ENCODE peak calls at places on chromosomes 4 and X, in six cellular contexts. One of them, this sample, is unnamed. For H3K36me3, the result is how much of the 10 kb centered on the place peaks cover.

GRCh38 chr4:65968873-65969272 is 298.6 kb upstream of the EPHA5 start:
- DNase-seq in upper lobe of right lung: no peak
- DNase-seq in kidney epithelial cell: peak
- DNase-seq in H7: no peak
- DNase-seq in H1: no peak
- DNase-seq in vagina: no peak
- DNase-seq in this sample: peak

GRCh38 chr4:78673258-78673817 is 102.8 kb upstream of the BMP2K start:
- DNase-seq in upper lobe of right lung: no peak
- DNase-seq in kidney epithelial cell: no peak
- DNase-seq in H7: no peak
- DNase-seq in H1: no peak
- DNase-seq in vagina: no peak
- DNase-seq in this sample: no peak

GRCh38 chr4:150149381-150149780 is 71.1 kb downstream of the DCLK2 start:
- DNase-seq in upper lobe of right lung: no peak
- DNase-seq in kidney epithelial cell: no peak
- DNase-seq in H7: no peak
- DNase-seq in H1: no peak
- DNase-seq in vagina: no peak
- DNase-seq in this sample: peak

GRCh38 chr4:139555073-139555704 is 830 bp downstream of the SETD7 start:
- DNase-seq in upper lobe of right lung: peak
- DNase-seq in kidney epithelial cell: peak
- DNase-seq in H7: peak
- DNase-seq in H1: peak
- DNase-seq in vagina: no peak
- DNase-seq in this sample: peak

GRCh38 chr4:12296366-12296765 is 867.7 kb upstream of the HS3ST1 start:
- DNase-seq in upper lobe of right lung: no peak
- DNase-seq in kidney epithelial cell: no peak
- DNase-seq in H7: no peak
- DNase-seq in H1: no peak
- DNase-seq in vagina: no peak
- DNase-seq in this sample: no peak

GRCh38 chr4:107035711-107036601 is at the start of gene DKK2:
- DNase-seq in upper lobe of right lung: peak
- DNase-seq in kidney epithelial cell: no peak
- DNase-seq in H7: peak
- DNase-seq in H1: peak
- DNase-seq in vagina: no peak
- DNase-seq in this sample: no peak

GRCh38 chr4:8870647-8871416 is 807 bp downstream of the HMX1 start:
- DNase-seq in upper lobe of right lung: no peak
- DNase-seq in kidney epithelial cell: no peak
- DNase-seq in H7: peak
- DNase-seq in H1: peak
- DNase-seq in vagina: no peak
- DNase-seq in this sample: no peak

GRCh38 chrX:129759576-129760061 is 20.1 kb upstream of the SASH3 start:
- DNase-seq in upper lobe of right lung: no peak
- DNase-seq in kidney epithelial cell: peak
- DNase-seq in H7: no peak
- DNase-seq in H1: no peak
- DNase-seq in vagina: no peak
- DNase-seq in this sample: peak

GRCh38 chrX:45602151-45602550 is 401.5 kb upstream of the DIPK2B start:
- DNase-seq in upper lobe of right lung: no peak
- DNase-seq in kidney epithelial cell: no peak
- DNase-seq in H7: no peak
- DNase-seq in H1: no peak
- DNase-seq in vagina: no peak
- DNase-seq in this sample: no peak
- H3K36me3 ChIP-seq in upper lobe of right lung: under half
- H3K36me3 ChIP-seq in kidney epithelial cell: under half
- H3K36me3 ChIP-seq in H7: under half
- H3K36me3 ChIP-seq in H1: under half
- H3K36me3 ChIP-seq in vagina: under half
- H3K36me3 ChIP-seq in this sample: under half

GRCh38 chr4:121819216-121819980 is 4.3 kb downstream of the CCNA2 start:
- DNase-seq in upper lobe of right lung: no peak
- DNase-seq in kidney epithelial cell: no peak
- DNase-seq in H7: no peak
- DNase-seq in H1: no peak
- DNase-seq in vagina: no peak
- DNase-seq in this sample: no peak
- H3K36me3 ChIP-seq in upper lobe of right lung: under half
- H3K36me3 ChIP-seq in kidney epithelial cell: under half
- H3K36me3 ChIP-seq in H7: under half
- H3K36me3 ChIP-seq in H1: under half
- H3K36me3 ChIP-seq in vagina: under half
- H3K36me3 ChIP-seq in this sample: under half

DNA sequence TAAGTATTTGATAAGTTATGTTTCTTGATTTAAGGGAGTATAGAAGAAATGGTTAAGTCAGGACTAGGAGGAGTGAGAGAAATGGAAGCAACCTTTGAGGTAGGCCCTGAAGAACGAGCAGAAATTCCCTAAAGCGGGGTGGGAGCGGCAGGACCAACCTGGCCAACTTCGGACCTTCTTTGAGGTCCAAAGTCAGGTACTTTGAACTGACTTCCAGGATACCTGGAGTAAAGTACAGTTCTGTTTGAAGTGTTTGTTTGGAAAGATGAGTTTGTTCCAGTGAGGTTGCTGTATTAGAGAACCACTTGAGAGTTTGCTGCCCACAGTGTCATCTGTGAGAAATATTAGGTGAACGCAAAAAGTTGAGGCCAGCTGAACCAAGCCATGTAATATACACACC is 11.7 kb downstream of the RNF4 start:
- DNase-seq in upper lobe of right lung: no peak
- DNase-seq in kidney epithelial cell: no peak
- DNase-seq in H7: no peak
- DNase-seq in H1: no peak
- DNase-seq in vagina: no peak
- DNase-seq in this sample: no peak
- H3K36me3 ChIP-seq in upper lobe of right lung: under half
- H3K36me3 ChIP-seq in kidney epithelial cell: under half
- H3K36me3 ChIP-seq in H7: under half
- H3K36me3 ChIP-seq in H1: under half
- H3K36me3 ChIP-seq in vagina: under half
- H3K36me3 ChIP-seq in this sample: under half

GRCh38 chr4:24816797-24817196 is 21.4 kb downstream of the SOD3 start:
- DNase-seq in upper lobe of right lung: no peak
- DNase-seq in kidney epithelial cell: no peak
- DNase-seq in H7: no peak
- DNase-seq in H1: no peak
- DNase-seq in vagina: peak
- DNase-seq in this sample: no peak
- H3K36me3 ChIP-seq in upper lobe of right lung: under half
- H3K36me3 ChIP-seq in kidney epithelial cell: under half
- H3K36me3 ChIP-seq in H7: under half
- H3K36me3 ChIP-seq in H1: under half
- H3K36me3 ChIP-seq in vagina: under half
- H3K36me3 ChIP-seq in this sample: under half

GRCh38 chrX:45747905-45748304 is 547.2 kb upstream of the DIPK2B start:
- DNase-seq in upper lobe of right lung: no peak
- DNase-seq in kidney epithelial cell: no peak
- DNase-seq in H7: no peak
- DNase-seq in H1: no peak
- DNase-seq in vagina: no peak
- DNase-seq in this sample: no peak
- H3K36me3 ChIP-seq in upper lobe of right lung: under half
- H3K36me3 ChIP-seq in kidney epithelial cell: under half
- H3K36me3 ChIP-seq in H7: under half
- H3K36me3 ChIP-seq in H1: under half
- H3K36me3 ChIP-seq in vagina: under half
- H3K36me3 ChIP-seq in this sample: under half

DNA sequence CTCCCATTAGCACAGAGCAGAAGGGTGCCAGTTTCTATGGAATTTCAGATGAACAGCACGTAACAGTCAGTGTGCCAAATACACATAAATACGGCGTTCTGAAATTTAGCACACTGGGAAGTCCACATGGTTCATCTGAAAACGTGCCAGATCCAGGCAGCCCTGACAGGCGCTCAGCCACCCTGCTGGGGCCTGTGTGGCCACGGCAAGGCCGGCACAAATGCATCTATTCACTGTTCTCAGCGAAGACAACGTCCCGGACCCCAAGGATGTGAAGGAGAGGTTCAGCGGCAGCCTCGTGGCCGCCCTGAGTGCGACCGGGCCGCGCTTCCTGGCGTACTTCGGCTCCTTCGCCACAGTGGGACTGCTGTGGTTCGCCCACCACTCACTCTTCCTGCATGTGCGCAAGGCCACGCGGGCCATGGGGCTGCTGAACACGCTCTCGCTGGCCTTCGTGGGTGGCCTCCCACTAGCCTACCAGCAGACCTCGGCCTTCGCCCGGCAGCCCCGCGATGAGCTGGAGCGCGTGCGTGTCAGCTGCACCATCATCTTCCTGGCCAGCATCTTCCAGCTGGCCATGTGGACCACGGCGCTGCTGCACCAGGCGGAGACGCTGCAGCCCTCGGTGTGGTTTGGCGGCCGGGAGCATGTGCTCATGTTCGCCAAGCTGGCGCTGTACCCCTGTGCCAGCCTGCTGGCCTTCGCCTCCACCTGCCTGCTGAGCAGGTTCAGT is 15.6 kb downstream of the DGKQ start:
- DNase-seq in upper lobe of right lung: peak
- DNase-seq in kidney epithelial cell: no peak
- DNase-seq in H7: peak
- DNase-seq in H1: no peak
- DNase-seq in vagina: no peak
- DNase-seq in this sample: no peak
- H3K36me3 ChIP-seq in upper lobe of right lung: under half
- H3K36me3 ChIP-seq in kidney epithelial cell: under half
- H3K36me3 ChIP-seq in H7: under half
- H3K36me3 ChIP-seq in H1: under half
- H3K36me3 ChIP-seq in vagina: under half
- H3K36me3 ChIP-seq in this sample: under half

DNA sequence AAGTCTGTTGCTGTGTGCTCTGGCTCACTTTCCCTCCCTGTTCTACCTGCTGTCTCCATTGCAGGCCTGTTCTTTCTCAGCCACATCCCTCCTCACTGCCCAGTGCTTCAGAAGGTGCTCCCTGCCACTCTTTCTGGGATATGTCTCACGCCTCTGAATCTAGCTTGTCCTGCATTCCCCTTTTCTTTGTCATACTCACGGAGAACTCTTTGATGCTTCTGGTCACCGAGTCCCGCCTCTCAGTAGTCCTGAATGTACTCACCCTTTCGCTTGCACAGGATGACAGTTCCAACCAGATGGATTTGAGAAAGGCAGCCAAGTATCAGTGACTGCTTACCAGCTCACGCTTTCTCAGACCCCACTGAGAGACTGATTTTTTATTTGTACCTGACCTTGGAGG is 65.2 kb upstream of the TLR2 start:
- DNase-seq in upper lobe of right lung: no peak
- DNase-seq in kidney epithelial cell: no peak
- DNase-seq in H7: no peak
- DNase-seq in H1: no peak
- DNase-seq in vagina: no peak
- DNase-seq in this sample: no peak
- H3K36me3 ChIP-seq in upper lobe of right lung: under half
- H3K36me3 ChIP-seq in kidney epithelial cell: under half
- H3K36me3 ChIP-seq in H7: under half
- H3K36me3 ChIP-seq in H1: under half
- H3K36me3 ChIP-seq in vagina: under half
- H3K36me3 ChIP-seq in this sample: under half

This sample was measured in BJ.